ENCODE peak calls at places on chromosomes 5 and 9, in six cellular contexts. U is breast epithelium, H is heart left ventricle, O is ovary, F is transverse colon, E is H1. P is an unnamed sample.

GRCh38 chr5:80711938-80712337 is 57.2 kb upstream of the DHFR start:
- DNase-seq in U (no peak), H (no peak), O (no peak), F (no peak), E (no peak), P (no peak)

GRCh38 chr5:122743231-122743630 is 31.6 kb upstream of the SNX2 start:
- DNase-seq in U (no peak), H (no peak), O (no peak), F (no peak), E (no peak), P (no peak)

GRCh38 chr5:18990852-18991251 is 997.1 kb downstream of the CDH18 start:
- DNase-seq in U (no peak), H (no peak), O (no peak), F (no peak), E (no peak), P (no peak)

GRCh38 chr5:72106922-72107873 is at the start of gene MAP1B:
- DNase-seq in U (no peak), H (peak; percentile 75), O (peak; percentile 54), F (no peak), E (peak; percentile 85), P (peak; percentile 34)

GRCh38 chr5:26245327-26245726 is 793.1 kb downstream of the CDH9 start:
- DNase-seq in U (no peak), H (no peak), O (no peak), F (no peak), E (no peak), P (no peak)

GRCh38 chr5:73815631-73816030 is 189.6 kb downstream of the ARHGEF28 start:
- DNase-seq in U (no peak), H (no peak), O (no peak), F (no peak), E (no peak), P (no peak)

GRCh38 chr9:128494108-128494742 is 10.3 kb upstream of the GLE1 start:
- DNase-seq in U (no peak), H (peak; percentile 67), O (peak; percentile 63), F (peak; percentile 58), E (no peak), P (peak; percentile 70)

GRCh38 chr5:14715481-14715880 is 51.0 kb downstream of the OTULIN start:
- DNase-seq in U (no peak), H (no peak), O (no peak), F (no peak), E (no peak), P (no peak)

GRCh38 chr5:21154526-21154925 is 1166.5 kb upstream of the CDH18 start:
- DNase-seq in U (no peak), H (no peak), O (no peak), F (no peak), E (no peak), P (no peak)

GRCh38 chr5:133439859-133440258 is 172.5 kb downstream of the FSTL4 start:
- DNase-seq in U (no peak), H (no peak), O (no peak), F (no peak), E (no peak), P (no peak)

GRCh38 chr9:95005276-95006141 is 279.0 kb downstream of the AOPEP start:
- DNase-seq in U (no peak), H (no peak), O (no peak), F (no peak), E (no peak), P (peak; percentile 42)

GRCh38 chr5:141880961-141881801 is 3.0 kb upstream of the PCDH1 start:
- DNase-seq in U (no peak), H (peak; percentile 54), O (no peak), F (no peak), E (peak; percentile 43), P (no peak)

GRCh38 chr5:130908186-130908585 is 256.9 kb downstream of the HINT1 start:
- DNase-seq in U (no peak), H (no peak), O (no peak), F (no peak), E (no peak), P (no peak)

GRCh38 chr5:16160706-16161105 is 18.9 kb downstream of the MARCHF11 start:
- DNase-seq in U (no peak), H (no peak), O (no peak), F (no peak), E (no peak), P (peak; percentile 63)

GRCh38 chr5:34738381-34738780 is 82.3 kb downstream of the RAI14 start:
- DNase-seq in U (no peak), H (no peak), O (no peak), F (no peak), E (no peak), P (no peak)

GRCh38 chr5:38660194-38660668 is 103.8 kb upstream of the LIFR start:
- DNase-seq in U (peak; percentile 57), H (peak; percentile 33), O (no peak), F (no peak), E (no peak), P (peak; percentile 96)

GRCh38 chr9:3576358-3576757 is 50.6 kb upstream of the RFX3 start:
- DNase-seq in U (no peak), H (no peak), O (no peak), F (no peak), E (no peak), P (peak; percentile 58)

GRCh38 chr9:121266356-121266755 is 1.6 kb upstream of the GSN start:
- DNase-seq in U (no peak), H (no peak), O (no peak), F (no peak), E (no peak), P (no peak)

GRCh38 chr9:130698514-130698913 is 4.9 kb downstream of the EXOSC2 start:
- DNase-seq in U (no peak), H (no peak), O (no peak), F (no peak), E (no peak), P (peak; percentile 43)

GRCh38 chr9:130696996-130697395 is 3.4 kb downstream of the EXOSC2 start:
- DNase-seq in U (no peak), H (no peak), O (no peak), F (no peak), E (no peak), P (no peak)

GRCh38 chr9:130696139-130696650 is 2.6 kb downstream of the EXOSC2 start:
- DNase-seq in U (no peak), H (no peak), O (no peak), F (no peak), E (no peak), P (no peak)

GRCh38 chr9:130699047-130699446 is 5.5 kb downstream of the EXOSC2 start:
- DNase-seq in U (no peak), H (no peak), O (no peak), F (no peak), E (no peak), P (no peak)

DNA sequence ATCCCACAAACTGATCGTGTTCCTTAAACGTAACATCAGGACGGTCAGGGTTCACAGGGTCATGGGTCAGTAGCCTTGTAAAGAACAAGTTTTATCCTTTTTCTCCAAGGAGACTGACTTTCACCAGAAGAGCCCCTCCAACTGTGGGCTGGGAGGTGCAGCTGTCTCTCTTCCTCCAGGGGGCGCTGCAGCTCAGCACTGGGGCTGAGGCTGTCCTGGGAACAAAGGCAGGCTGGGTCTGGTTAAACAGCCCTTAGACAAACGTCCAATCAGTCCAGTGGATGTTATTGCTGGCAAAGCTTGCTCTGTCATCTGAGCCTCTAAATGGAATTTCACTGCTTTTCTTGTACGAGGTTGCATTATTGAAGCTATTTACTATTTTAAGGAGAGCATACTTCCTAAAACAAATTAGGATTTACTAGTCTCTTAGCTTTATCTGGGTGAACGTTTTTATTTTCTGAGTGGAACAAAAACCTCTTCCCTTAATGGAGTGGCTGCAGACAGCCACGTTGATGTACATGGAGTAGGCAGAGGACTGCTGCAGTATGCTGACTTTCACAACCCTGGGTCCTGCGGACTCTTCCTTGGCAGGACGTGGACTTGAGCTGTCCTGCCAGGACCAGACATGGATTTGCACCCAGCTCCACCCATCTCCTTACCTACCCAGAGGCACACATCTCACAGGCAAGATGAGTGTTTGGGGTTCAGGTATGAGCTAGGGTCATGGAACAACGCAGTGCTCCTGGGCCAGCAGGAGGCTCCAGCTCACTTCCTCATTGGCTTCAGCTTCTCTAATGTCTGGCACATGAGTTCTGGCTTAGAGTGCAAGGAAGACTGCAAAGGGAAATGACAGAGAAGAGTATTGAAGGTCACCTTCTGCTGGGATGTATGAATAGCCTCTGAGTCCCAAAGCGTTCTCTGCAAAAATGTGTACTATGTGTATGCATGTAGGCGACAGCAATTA is 7.8 kb downstream of the EXOSC2 start:
- DNase-seq in U (peak; percentile 51), H (peak; percentile 82), O (peak; percentile 75), F (peak; percentile 85), E (peak; percentile 93), P (peak; percentile 78)
- TF ChIP-seq POLR2A in U (no peak), H (no peak), O (no peak), F (no peak), E (no peak), P (no peak)

DNA sequence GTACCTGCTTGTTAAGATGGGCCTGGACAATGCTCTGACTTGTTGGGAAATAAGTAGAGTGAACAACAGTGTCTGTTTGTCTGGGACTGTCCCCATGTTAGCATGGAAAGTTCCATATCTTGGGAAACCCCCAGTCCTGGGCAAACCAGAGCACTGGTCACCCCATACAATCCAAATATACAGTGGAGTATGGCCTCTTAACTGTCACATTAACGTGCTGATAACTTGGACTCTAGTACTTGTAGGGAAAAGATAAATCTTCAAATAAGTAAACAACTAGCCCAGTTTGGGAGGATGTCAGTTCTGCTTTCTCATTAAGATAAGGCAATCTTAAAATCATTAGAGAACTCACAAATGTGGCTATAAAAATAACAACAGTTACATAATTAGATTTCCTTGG is 47.6 kb upstream of the JAK2 start:
- DNase-seq in U (no peak), H (no peak), O (no peak), F (no peak), E (no peak), P (no peak)
- TF ChIP-seq CTCF in U (no peak), H (no peak), O (no peak), F (no peak), E (no peak), P (no peak)

GRCh38 chr9:100296407-100296806 is 56.3 kb downstream of the TEX10 start:
- DNase-seq in U (no peak), H (no peak), O (no peak), F (no peak), E (no peak), P (no peak)

GRCh38 chr9:100292414-100292813 is 60.3 kb downstream of the TEX10 start:
- DNase-seq in U (no peak), H (no peak), O (no peak), F (no peak), E (no peak), P (no peak)

GRCh38 chr9:100295240-100295639 is 57.5 kb downstream of the TEX10 start:
- DNase-seq in U (no peak), H (no peak), O (no peak), F (no peak), E (no peak), P (no peak)

GRCh38 chr9:100294341-100294740 is 58.4 kb downstream of the TEX10 start:
- DNase-seq in U (no peak), H (no peak), O (no peak), F (no peak), E (no peak), P (no peak)

GRCh38 chr9:100294806-100295205 is 57.9 kb downstream of the TEX10 start:
- DNase-seq in U (no peak), H (no peak), O (no peak), F (no peak), E (no peak), P (peak; percentile 65)
- H3K36me3 ChIP-seq in U (no peaks in the 10 kb centered on the region), H (peaks cover 96% of the 10 kb centered on the region), O (no peaks in the 10 kb centered on the region), F (no peaks in the 10 kb centered on the region), E (peaks cover 8% of the 10 kb centered on the region), P (no peaks in the 10 kb centered on the region)

DNA sequence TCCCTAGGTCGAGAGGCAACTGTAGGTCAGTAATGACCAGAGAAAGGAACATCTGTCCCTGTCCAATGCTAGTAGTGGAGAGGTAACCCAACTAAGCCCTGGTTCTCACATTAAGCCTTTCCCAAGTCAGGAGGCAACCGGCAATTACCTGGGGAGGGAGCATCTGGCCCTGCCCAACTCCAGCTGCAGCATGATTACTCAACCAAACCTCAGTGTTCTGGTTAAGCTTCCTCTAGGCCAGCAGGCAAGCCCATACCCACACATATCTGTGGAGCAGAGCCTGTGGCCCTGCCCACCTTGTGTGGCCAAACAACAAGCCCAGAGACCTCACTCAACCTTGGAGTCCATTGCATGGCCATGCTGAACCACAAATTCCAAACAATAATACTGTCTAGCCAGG is 220.8 kb upstream of the SLC24A2 start:
- DNase-seq in U (no peak), H (no peak), O (no peak), F (no peak), E (no peak), P (no peak)
- TF ChIP-seq POLR2A in U (no peak), H (no peak), O (no peak), F (no peak), E (no peak), P (no peak)

P was measured in body of pancreas.